ENCODE peak calls at places on chromosomes 13 and 19, in six cellular contexts. C is stimulated activated CD4-positive, alpha-beta T cell treated with anti-CD3 and anti-CD28 coated beads, Interleukin-12 subunit alpha, Interleukin-12 subunit beta, amount 100 ng/mL, for 4 hours; I is upper lobe of right lung; T is activated B cell treated with CpG ODN at 0.5 μM for 24 hours; P is substantia nigra; Z is fibroblast of mammary gland. Y is an unnamed sample.

GRCh38 chr19:32471095-32471494 is 65.5 kb downstream of the DPY19L3 start:
- DNase-seq in Z (no peak), T (no peak), C (no peak), P (peak; percentile 19), I (no peak), Y (no peak)

GRCh38 chr13:94139393-94139995 is 340.0 kb downstream of the DCT start:
- DNase-seq in T (no peak), C (no peak), I (no peak), P (no peak), Z (no peak), Y (no peak)

GRCh38 chr13:33744589-33745369 is 73.2 kb upstream of the RFC3 start:
- DNase-seq in P (no peak), T (no peak), I (peak; percentile 70), Z (no peak), C (no peak), Y (no peak)

GRCh38 chr13:44191504-44192171 is 182.0 kb upstream of the SERP2 start:
- DNase-seq in I (no peak), P (peak; percentile 20), Z (peak; percentile 93), T (no peak), C (peak; percentile 17), Y (no peak)

GRCh38 chr13:21231426-21231945 is 55.0 kb downstream of the MRPL57 start:
- DNase-seq in T (no peak), P (no peak), I (no peak), C (no peak), Z (no peak), Y (no peak)

GRCh38 chr19:14085309-14085995 is at the start of gene C19orf67:
- DNase-seq in C (no peak), T (no peak), Z (no peak), I (no peak), P (no peak), Y (no peak)

GRCh38 chr13:21320642-21321034 is 138.5 kb downstream of the ZDHHC20 start:
- DNase-seq in Z (no peak), I (no peak), C (no peak), P (no peak), T (no peak), Y (no peak)

GRCh38 chr13:114268344-114269280 is 12.8 kb upstream of the UPF3A start:
- DNase-seq in Z (no peak), I (no peak), C (no peak), P (no peak), T (no peak), Y (no peak)

GRCh38 chr19:48630289-48631036 is 6.7 kb downstream of the DBP start:
- DNase-seq in I (peak; percentile 78), Z (no peak), T (no peak), P (peak; percentile 22), C (no peak), Y (peak; percentile 83)

GRCh38 chr13:50732712-50733111 is 110.8 kb downstream of the DLEU7 start:
- DNase-seq in Z (peak; percentile 63), P (no peak), I (no peak), T (no peak), C (no peak), Y (no peak)

GRCh38 chr13:95267662-95268369 is 33.4 kb downstream of the ABCC4 start:
- DNase-seq in P (no peak), C (no peak), T (no peak), I (no peak), Z (peak; percentile 93), Y (no peak)

GRCh38 chr13:102769679-102770078 is 3.9 kb downstream of the TEX30 start:
- DNase-seq in Z (peak; percentile 31), I (no peak), T (no peak), C (no peak), P (no peak), Y (no peak)

GRCh38 chr19:1811472-1811894 is 593 bp downstream of the ATP8B3 start:
- DNase-seq in I (peak; percentile 82), T (no peak), C (peak; percentile 50), P (no peak), Z (peak; percentile 72), Y (peak; percentile 81)

GRCh38 chr13:113425931-113426590 is 27.2 kb downstream of the ADPRHL1 start:
- DNase-seq in P (no peak), I (no peak), T (no peak), C (no peak), Z (peak; percentile 64), Y (no peak)

Y was measured in sciatic nerve.